ENCODE peak calls at places on chromosomes 13 and 19, in five cellular contexts. I is CD8-positive, alpha-beta memory T cell; T is iPS DF 6.9; B is fibroblast of mammary gland; A is colonic mucosa. R is an unnamed sample.

GRCh38 chr19:31553112-31553843 is 204.0 kb upstream of the TSHZ3 start:
- DNase-seq in I (no peak), T (no peak), B (no peak), A (no peak), R (no peak)

GRCh38 chr19:13483215-13483614 is 23.1 kb downstream of the CACNA1A start:
- DNase-seq in I (no peak), T (no peak), B (no peak), A (no peak), R (no peak)

GRCh38 chr19:29006057-29006735 is 206.8 kb downstream of the UQCRFS1 start:
- DNase-seq in I (no peak), T (no peak), B (peak), A (no peak), R (no peak)

GRCh38 chr13:19818223-19818842 is 35.6 kb upstream of the PSPC1 start:
- DNase-seq in I (peak), T (peak), B (peak), A (peak), R (no peak)

GRCh38 chr13:75319244-75319643 is 162.7 kb downstream of the TBC1D4 start:
- DNase-seq in I (no peak), T (no peak), B (peak), A (no peak), R (no peak)

GRCh38 chr19:48568345-48568886 is 16.4 kb downstream of the SULT2B1 start:
- DNase-seq in I (no peak), T (no peak), B (peak), A (peak), R (peak)

GRCh38 chr13:84972907-84973306 is 826.3 kb downstream of the SLITRK6 start:
- DNase-seq in I (no peak), T (no peak), B (no peak), A (no peak), R (no peak)

GRCh38 chr13:26646603-26647002 is 89.1 kb downstream of the WASF3 start:
- DNase-seq in I (no peak), T (no peak), B (no peak), A (no peak), R (no peak)

GRCh38 chr13:37617162-37617561 is 18.6 kb upstream of the POSTN start:
- DNase-seq in I (no peak), T (no peak), B (peak), A (no peak), R (no peak)

GRCh38 chr13:78595819-78596700 is 7.3 kb downstream of the POU4F1 start:
- DNase-seq in I (no peak), T (no peak), B (no peak), A (no peak), R (no peak)

GRCh38 chr13:30276178-30276577 is 31.2 kb downstream of the KATNAL1 start:
- DNase-seq in I (no peak), T (no peak), B (no peak), A (no peak), R (no peak)

GRCh38 chr13:114128624-114129522 is 3.5 kb downstream of the RASA3 start:
- DNase-seq in I (peak), T (no peak), B (peak), A (peak), R (peak)

GRCh38 chr19:40721936-40722661 is 5.2 kb downstream of the ITPKC start:
- DNase-seq in I (no peak), T (no peak), B (peak), A (no peak), R (no peak)

GRCh38 chr13:71240906-71241305 is 626.1 kb downstream of the DACH1 start:
- DNase-seq in I (no peak), T (no peak), B (no peak), A (no peak), R (no peak)

GRCh38 chr13:68176486-68176885 is 946.4 kb upstream of the PCDH9 start:
- DNase-seq in I (no peak), T (no peak), B (peak), A (no peak), R (no peak)

GRCh38 chr13:76735641-76736040 is 150.6 kb downstream of the KCTD12 start:
- DNase-seq in I (no peak), T (no peak), B (no peak), A (no peak), R (no peak)

GRCh38 chr19:17170538-17171297 is 44.4 kb upstream of the USE1 start:
- DNase-seq in I (no peak), T (no peak), B (peak), A (no peak), R (no peak)

GRCh38 chr13:35392768-35393167 is 83.7 kb downstream of the MAB21L1 start:
- DNase-seq in I (no peak), T (no peak), B (no peak), A (no peak), R (no peak)

GRCh38 chr19:46732966-46733692 is 12.7 kb upstream of the FKRP start:
- DNase-seq in I (no peak), T (no peak), B (peak), A (no peak), R (peak)

GRCh38 chr19:49952475-49952829 is 8.5 kb downstream of the SIGLEC11 start:
- DNase-seq in I (no peak), T (no peak), B (no peak), A (no peak), R (no peak)

GRCh38 chr13:95020298-95020987 is 280.8 kb downstream of the ABCC4 start:
- DNase-seq in I (no peak), T (no peak), B (peak), A (no peak), R (no peak)

GRCh38 chr13:77860621-77861020 is 58.0 kb downstream of the EDNRB start:
- DNase-seq in I (no peak), T (no peak), B (peak), A (no peak), R (no peak)

GRCh38 chr19:2540646-2541454 is 64.9 kb downstream of the GADD45B start:
- DNase-seq in I (no peak), T (peak), B (peak), A (peak), R (peak)

GRCh38 chr19:50331187-50332013 is 2.2 kb upstream of the KCNC3 start:
- DNase-seq in I (no peak), T (no peak), B (no peak), A (no peak), R (no peak)

GRCh38 chr19:53308339-53308811 is 25.2 kb upstream of the ZNF845 start:
- DNase-seq in I (no peak), T (peak), B (peak), A (no peak), R (no peak)

GRCh38 chr19:49196527-49197240 is 39.1 kb downstream of the TRPM4 start:
- DNase-seq in I (no peak), T (no peak), B (no peak), A (peak), R (no peak)

GRCh38 chr13:98885605-98886004 is 92.3 kb downstream of the DOCK9 start:
- DNase-seq in I (no peak), T (no peak), B (no peak), A (no peak), R (no peak)

GRCh38 chr19:35030257-35031071 is at the start of gene SCN1B:
- DNase-seq in I (peak), T (no peak), B (peak), A (no peak), R (peak)

GRCh38 chr13:40271931-40272775 is 394.3 kb downstream of the FOXO1 start:
- DNase-seq in I (no peak), T (no peak), B (peak), A (peak), R (peak)

GRCh38 chr19:17020823-17021222 is 5.8 kb downstream of the CPAMD8 start:
- DNase-seq in I (no peak), T (no peak), B (peak), A (no peak), R (no peak)

GRCh38 chr19:48308695-48309586 is 16.4 kb upstream of the EMP3 start:
- DNase-seq in I (no peak), T (no peak), B (peak), A (no peak), R (no peak)

GRCh38 chr13:69828527-69828926 is 279.1 kb upstream of the ATXN8OS start:
- DNase-seq in I (no peak), T (no peak), B (no peak), A (no peak), R (no peak)

GRCh38 chr13:39263033-39263432 is 224.8 kb downstream of the NHLRC3 start:
- DNase-seq in I (peak), T (peak), B (peak), A (peak), R (peak)

GRCh38 chr19:14031719-14032480 is at the start of gene IL27RA:
- DNase-seq in I (peak), T (no peak), B (peak), A (peak), R (no peak)

GRCh38 chr13:114099191-114099590 is 33.2 kb downstream of the RASA3 start:
- DNase-seq in I (no peak), T (no peak), B (peak), A (peak), R (peak)

GRCh38 chr19:3963458-3964255 is 7.2 kb downstream of the DAPK3 start:
- DNase-seq in I (no peak), T (no peak), B (no peak), A (no peak), R (no peak)
- H3K4me3 ChIP-seq in I (no peak), T (no peak), B (no peak), A (no peak), R (no peak)

DNA sequence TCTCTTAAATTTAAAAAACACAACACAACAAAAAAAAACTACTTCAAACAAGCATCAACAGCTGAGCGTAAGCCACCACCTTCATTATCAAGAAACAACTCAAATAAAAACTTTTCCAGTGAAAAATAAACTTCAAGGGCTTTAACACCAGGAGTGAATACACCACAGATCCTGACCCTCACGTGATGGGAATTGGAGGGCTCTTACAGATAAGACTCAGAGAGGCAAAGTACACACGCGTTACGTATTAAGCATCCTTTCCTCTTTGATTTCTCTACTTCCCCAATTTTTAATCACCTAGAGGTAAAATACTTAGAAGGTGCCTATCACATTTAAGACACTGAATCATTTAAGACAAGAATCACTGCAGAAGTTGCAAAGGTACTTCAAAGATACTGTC is 588 bp upstream of the STARD13 start:
- DNase-seq in I (no peak), T (no peak), B (peak), A (peak), R (no peak)
- H3K4me3 ChIP-seq in I (no peak), T (no peak), B (peak), A (peak), R (peak)

DNA sequence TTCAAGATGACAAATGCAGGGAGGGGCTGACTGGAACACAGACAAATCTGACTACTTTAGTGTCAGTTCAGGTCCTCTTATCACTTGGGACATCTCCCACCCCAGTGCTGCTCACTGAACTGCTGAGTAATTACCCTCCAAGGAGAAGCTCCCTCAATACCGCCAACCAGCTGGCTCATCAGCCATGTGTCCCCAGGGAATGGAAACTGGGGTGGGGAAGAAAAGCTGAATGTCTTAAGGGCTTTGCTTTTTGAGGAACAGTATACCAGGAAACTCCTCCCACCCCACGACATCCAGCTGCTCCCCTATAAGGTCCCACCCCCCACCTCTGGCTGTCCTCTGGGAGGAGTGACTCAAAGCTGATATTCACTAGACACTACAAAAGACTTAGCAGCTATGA is 2.0 kb downstream of the ZNF823 start:
- DNase-seq in I (no peak), T (no peak), B (peak), A (peak), R (no peak)
- H3K4me3 ChIP-seq in I (no peak), T (no peak), B (no peak), A (no peak), R (no peak)

GRCh38 chr19:18897108-18898029 is 1.4 kb upstream of the CERS1 start:
- DNase-seq in I (no peak), T (no peak), B (no peak), A (no peak), R (no peak)

GRCh38 chr19:18895038-18895827 is 725 bp downstream of the CERS1 start:
- DNase-seq in I (no peak), T (no peak), B (peak), A (no peak), R (no peak)

GRCh38 chr19:18894254-18895037 is 1.5 kb downstream of the CERS1 start:
- DNase-seq in I (no peak), T (no peak), B (peak), A (no peak), R (no peak)

GRCh38 chr19:18896421-18896841 is 473 bp upstream of the CERS1 start:
- DNase-seq in I (no peak), T (no peak), B (no peak), A (no peak), R (no peak)

GRCh38 chr19:18895828-18896341 is at the start of gene CERS1:
- DNase-seq in I (no peak), T (no peak), B (no peak), A (no peak), R (no peak)
- H3K4me3 ChIP-seq in I (no peak), T (peak), B (peak), A (peak), R (peak)

DNA sequence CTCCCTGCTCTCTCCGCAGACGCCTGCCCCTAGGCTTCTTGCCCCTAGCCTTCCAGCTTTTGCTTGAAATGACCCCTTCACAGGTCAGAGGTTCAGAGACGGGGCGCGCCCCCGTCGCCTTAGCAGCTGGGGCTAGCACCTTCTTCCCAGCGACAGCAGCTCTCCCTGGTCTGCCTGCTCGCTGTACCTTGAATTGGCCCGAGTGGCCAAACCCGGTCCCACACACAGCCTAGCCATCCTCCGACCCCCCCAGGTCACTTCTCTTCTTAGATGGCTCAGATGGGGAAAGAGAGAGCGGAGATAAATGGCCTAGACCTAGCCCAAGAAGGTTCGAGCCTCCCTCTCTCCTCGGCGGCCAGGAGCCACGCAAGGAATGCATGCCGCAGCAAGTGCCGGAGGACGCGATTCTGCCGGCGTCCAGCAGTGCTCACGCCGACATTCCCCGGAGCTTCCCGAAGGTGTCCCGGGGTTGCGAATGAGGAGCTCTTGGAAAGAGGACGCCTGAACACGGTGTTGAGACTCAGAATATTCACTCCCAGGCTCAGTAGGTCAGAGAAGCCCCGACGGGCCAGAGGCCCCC is 1.3 kb downstream of the CDX2 start:
- DNase-seq in I (no peak), T (no peak), B (no peak), A (no peak), R (no peak)
- H3K4me3 ChIP-seq in I (no peak), T (no peak), B (no peak), A (peak), R (peak)

DNA sequence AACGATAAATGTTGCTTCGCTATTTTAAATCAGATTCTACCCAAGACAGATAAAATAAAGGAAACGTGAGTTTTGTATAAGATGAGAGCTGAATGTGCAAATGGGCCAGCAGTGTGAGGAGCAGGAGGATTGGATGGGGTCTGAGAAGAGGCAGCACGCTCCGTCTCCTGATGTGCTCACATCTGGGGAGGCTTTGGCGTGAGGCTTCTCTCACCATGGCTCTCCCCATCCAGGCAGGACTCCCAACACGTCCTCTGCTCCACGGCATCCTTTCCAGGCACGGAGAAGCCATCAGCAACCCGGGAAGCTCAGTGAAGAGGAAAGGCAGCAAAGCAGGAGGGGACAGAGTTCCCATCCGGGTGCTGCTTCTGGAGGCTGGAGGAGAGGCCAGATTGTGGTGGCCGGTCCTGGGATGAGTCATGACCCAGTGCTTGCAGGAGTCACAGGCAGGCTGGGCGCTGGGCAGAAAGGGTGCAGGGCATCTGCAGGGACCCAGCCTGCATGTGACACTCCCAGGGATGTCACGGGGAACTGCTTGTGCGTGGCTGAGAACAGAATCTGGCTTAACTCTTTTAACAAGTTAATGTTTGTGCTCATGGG is 47.5 kb downstream of the ZNF536 start:
- DNase-seq in I (no peak), T (no peak), B (no peak), A (no peak), R (no peak)
- H3K4me3 ChIP-seq in I (no peak), T (no peak), B (no peak), A (no peak), R (no peak)

GRCh38 chr13:23570931-23571330 is 719 bp downstream of the TNFRSF19 start:
- DNase-seq in I (no peak), T (no peak), B (peak), A (no peak), R (no peak)
- H3K4me3 ChIP-seq in I (no peak), T (no peak), B (no peak), A (no peak), R (no peak)

GRCh38 chr19:18496167-18496979 is 25.5 kb downstream of the ELL start:
- DNase-seq in I (peak), T (no peak), B (peak), A (peak), R (no peak)
- H3K4me3 ChIP-seq in I (peak), T (no peak), B (no peak), A (no peak), R (no peak)

GRCh38 chr13:110396913-110397379 is 89.9 kb downstream of the COL4A2 start:
- DNase-seq in I (no peak), T (no peak), B (peak), A (peak), R (peak)
- H3K4me3 ChIP-seq in I (no peak), T (no peak), B (peak), A (no peak), R (peak)